ENCODE peak calls at places on chromosomes 13 and 19, in four cellular contexts. D, L, B and N are unnamed samples.

GRCh38 chr13:99071666-99072065 is 93.8 kb upstream of the DOCK9 start:
- DNase-seq in D (no peak), L (no peak), B (no peak), N (no peak)

GRCh38 chr13:49802410-49802809 is 9.9 kb upstream of the KPNA3 start:
- DNase-seq in L (no peak), B (no peak), D (no peak), N (no peak)

GRCh38 chr13:23630349-23631093 is 60.3 kb downstream of the TNFRSF19 start:
- DNase-seq in B (no peak), L (peak; percentile 21), D (no peak), N (no peak)

GRCh38 chr13:32824671-32825070 is 191.6 kb upstream of the KL start:
- DNase-seq in L (peak; percentile 93), D (no peak), B (no peak), N (no peak)

GRCh38 chr19:46511237-46511636 is 15.6 kb upstream of the PNMA8B start:
- DNase-seq in L (no peak), D (no peak), B (no peak), N (no peak)

GRCh38 chr13:32229443-32229842 is 85.7 kb downstream of the ZAR1L start:
- DNase-seq in D (no peak), B (no peak), L (no peak), N (no peak)

GRCh38 chr19:35378356-35378755 is 7.5 kb downstream of the GPR42 start:
- DNase-seq in L (no peak), D (no peak), B (no peak), N (no peak)

GRCh38 chr19:51689751-51690358 is 3.3 kb upstream of the SPACA6 start:
- DNase-seq in D (no peak), L (no peak), B (no peak), N (no peak)

GRCh38 chr19:47707135-47707925 is 5.9 kb upstream of the EHD2 start:
- DNase-seq in B (peak; percentile 65), L (peak; percentile 55), D (peak; percentile 11), N (peak; percentile 42)

GRCh38 chr19:2252481-2253105 is 3.5 kb downstream of the AMH start:
- DNase-seq in B (no peak), D (no peak), L (no peak), N (no peak)

GRCh38 chr13:51557875-51558604 is 26.2 kb upstream of the WDFY2 start:
- DNase-seq in D (no peak), B (no peak), L (peak; percentile 56), N (no peak)

GRCh38 chr19:18613589-18614234 is 1.0 kb downstream of the TMEM59L start:
- DNase-seq in L (no peak), B (no peak), D (no peak), N (no peak)

GRCh38 chr19:15154002-15154612 is 46.7 kb downstream of the NOTCH3 start:
- DNase-seq in B (no peak), L (peak; percentile 59), D (no peak), N (no peak)

GRCh38 chr19:30631035-30631375 is 258.8 kb downstream of the ZNF536 start:
- DNase-seq in B (no peak), D (no peak), L (no peak), N (no peak)

GRCh38 chr13:99960663-99961440 is 10.7 kb downstream of the ZIC5 start:
- DNase-seq in D (no peak), L (no peak), B (no peak), N (no peak)

GRCh38 chr19:41311613-41312012 is 1.6 kb downstream of the CCDC97 start:
- DNase-seq in B (no peak), L (no peak), D (no peak), N (no peak)

GRCh38 chr13:36297259-36297599 is 385 bp downstream of the CCDC169 start:
- DNase-seq in D (no peak), L (peak; percentile 30), B (peak; percentile 2), N (no peak)

GRCh38 chr19:41616785-41617621 is 9.9 kb downstream of the CEACAM4 start:
- DNase-seq in B (no peak), L (peak; percentile 22), D (no peak), N (no peak)

GRCh38 chr13:109700176-109700575 is 86.2 kb downstream of the IRS2 start:
- DNase-seq in D (peak; percentile 62), B (no peak), L (peak; percentile 73), N (peak; percentile 24)

GRCh38 chr13:22108283-22108897 is 437.5 kb downstream of the FGF9 start:
- DNase-seq in D (no peak), L (no peak), B (no peak), N (no peak)

GRCh38 chr19:47609885-47610545 is 1.1 kb downstream of the BICRA start:
- DNase-seq in D (no peak), L (no peak), B (peak; percentile 53), N (peak; percentile 28)

GRCh38 chr19:12948597-12949362 is 3.1 kb downstream of the RAD23A start:
- DNase-seq in D (no peak), L (no peak), B (no peak), N (no peak)

GRCh38 chr13:29693297-29693945 is 97.9 kb upstream of the SLC7A1 start:
- DNase-seq in L (no peak), B (no peak), D (no peak), N (no peak)

GRCh38 chr19:2173388-2173787 is 9.7 kb downstream of the DOT1L start:
- DNase-seq in D (no peak), L (no peak), B (no peak), N (no peak)

GRCh38 chr19:57293719-57294118 is 13.4 kb downstream of the ZNF460 start:
- DNase-seq in L (no peak), B (no peak), D (no peak), N (no peak)

GRCh38 chr19:56076413-56076998 is 44.6 kb downstream of the ZNF787 start:
- DNase-seq in D (peak; percentile 20), B (peak; percentile 30), L (peak; percentile 68), N (peak; percentile 15)

GRCh38 chr19:35509861-35510625 is 3.4 kb downstream of the DMKN start:
- DNase-seq in D (no peak), B (peak; percentile 74), L (peak; percentile 54), N (peak; percentile 68)

GRCh38 chr19:18098891-18099622 is 1.5 kb downstream of the MAST3 start:
- DNase-seq in L (no peak), D (no peak), B (peak; percentile 52), N (peak; percentile 87)

GRCh38 chr13:50552424-50552966 is 291.0 kb downstream of the DLEU7 start:
- DNase-seq in B (no peak), D (no peak), L (no peak), N (no peak)

GRCh38 chr19:14517446-14517839 is 754 bp downstream of the DNAJB1 start:
- DNase-seq in L (no peak), B (no peak), D (no peak), N (no peak)

GRCh38 chr19:18898081-18898532 is 2.1 kb upstream of the CERS1 start:
- DNase-seq in L (no peak), B (no peak), D (no peak), N (no peak)

GRCh38 chr13:97021241-97021640 is 27.0 kb upstream of the OXGR1 start:
- DNase-seq in B (no peak), D (no peak), L (no peak), N (no peak)

GRCh38 chr19:28239270-28239669 is 973.7 kb downstream of the UQCRFS1 start:
- DNase-seq in B (no peak), L (no peak), D (no peak), N (no peak)

GRCh38 chr19:10876459-10877240 is 5.3 kb downstream of the CARM1 start:
- DNase-seq in L (no peak), D (no peak), B (no peak), N (no peak)

GRCh38 chr13:85698236-85698635 is 101.0 kb downstream of the SLITRK6 start:
- DNase-seq in L (no peak), B (no peak), D (no peak), N (no peak)